ENCODE peak calls at places on chromosomes 7 and 10, in four cellular contexts. One of them, this sample, is unnamed.

GRCh38 chr7:158324397-158325360 is 262.9 kb downstream of the PTPRN2 start:
- DNase-seq in heart right ventricle: no peak
- DNase-seq in fibroblast of villous mesenchyme: no peak
- DNase-seq in nephron progenitor cell: no peak
- DNase-seq in this sample: no peak

GRCh38 chr10:60739581-60739980 is 38.7 kb upstream of the CDK1 start:
- DNase-seq in nephron progenitor cell: no peak
- DNase-seq in fibroblast of villous mesenchyme: peak
- DNase-seq in heart right ventricle: no peak
- DNase-seq in this sample: peak

GRCh38 chr10:119803264-119803663 is 69.4 kb downstream of the MCMBP start:
- DNase-seq in heart right ventricle: no peak
- DNase-seq in nephron progenitor cell: no peak
- DNase-seq in fibroblast of villous mesenchyme: peak
- DNase-seq in this sample: no peak

GRCh38 chr10:67017218-67017617 is 91.4 kb downstream of the LRRTM3 start:
- DNase-seq in nephron progenitor cell: no peak
- DNase-seq in fibroblast of villous mesenchyme: no peak
- DNase-seq in heart right ventricle: no peak
- DNase-seq in this sample: no peak

GRCh38 chr10:20355915-20356314 is 539.7 kb downstream of the PLXDC2 start:
- DNase-seq in nephron progenitor cell: no peak
- DNase-seq in fibroblast of villous mesenchyme: no peak
- DNase-seq in heart right ventricle: no peak
- DNase-seq in this sample: no peak

GRCh38 chr10:26380815-26381214 is 57.3 kb upstream of the APBB1IP start:
- DNase-seq in nephron progenitor cell: no peak
- DNase-seq in heart right ventricle: no peak
- DNase-seq in fibroblast of villous mesenchyme: no peak
- DNase-seq in this sample: no peak

GRCh38 chr7:2095533-2095932 is 137.2 kb downstream of the MAD1L1 start:
- DNase-seq in nephron progenitor cell: no peak
- DNase-seq in heart right ventricle: no peak
- DNase-seq in fibroblast of villous mesenchyme: no peak
- DNase-seq in this sample: no peak

GRCh38 chr10:124348801-124349200 is 69.9 kb downstream of the OAT start:
- DNase-seq in nephron progenitor cell: no peak
- DNase-seq in fibroblast of villous mesenchyme: no peak
- DNase-seq in heart right ventricle: no peak
- DNase-seq in this sample: no peak

GRCh38 chr10:35789996-35790395 is 147.9 kb upstream of the FZD8 start:
- DNase-seq in fibroblast of villous mesenchyme: peak
- DNase-seq in nephron progenitor cell: no peak
- DNase-seq in heart right ventricle: no peak
- DNase-seq in this sample: peak

GRCh38 chr7:2870471-2870941 is 26.4 kb upstream of the GNA12 start:
- DNase-seq in heart right ventricle: peak
- DNase-seq in fibroblast of villous mesenchyme: peak
- DNase-seq in nephron progenitor cell: peak
- DNase-seq in this sample: no peak

GRCh38 chr7:1691601-1692499 is 21.8 kb downstream of the ELFN1 start:
- DNase-seq in fibroblast of villous mesenchyme: no peak
- DNase-seq in heart right ventricle: peak
- DNase-seq in nephron progenitor cell: no peak
- DNase-seq in this sample: no peak

GRCh38 chr7:84847790-84848189 is 339.1 kb downstream of the SEMA3D start:
- DNase-seq in nephron progenitor cell: no peak
- DNase-seq in fibroblast of villous mesenchyme: no peak
- DNase-seq in heart right ventricle: no peak
- DNase-seq in this sample: no peak

GRCh38 chr10:69479241-69479730 is 28.0 kb downstream of the TSPAN15 start:
- DNase-seq in nephron progenitor cell: no peak
- DNase-seq in fibroblast of villous mesenchyme: no peak
- DNase-seq in heart right ventricle: peak
- DNase-seq in this sample: no peak

GRCh38 chr7:17633099-17633498 is 307.2 kb downstream of the SNX13 start:
- DNase-seq in heart right ventricle: no peak
- DNase-seq in nephron progenitor cell: no peak
- DNase-seq in fibroblast of villous mesenchyme: peak
- DNase-seq in this sample: no peak

GRCh38 chr7:106329971-106330733 is 45.4 kb upstream of the NAMPT start:
- DNase-seq in nephron progenitor cell: no peak
- DNase-seq in fibroblast of villous mesenchyme: peak
- DNase-seq in heart right ventricle: no peak
- DNase-seq in this sample: peak

GRCh38 chr7:135923700-135924261 is 53.4 kb downstream of the MTPN start:
- DNase-seq in nephron progenitor cell: no peak
- DNase-seq in heart right ventricle: no peak
- DNase-seq in fibroblast of villous mesenchyme: peak
- DNase-seq in this sample: peak

GRCh38 chr7:7100432-7100849 is 81.9 kb upstream of the C1GALT1 start:
- DNase-seq in nephron progenitor cell: no peak
- DNase-seq in heart right ventricle: no peak
- DNase-seq in fibroblast of villous mesenchyme: no peak
- DNase-seq in this sample: no peak

DNA sequence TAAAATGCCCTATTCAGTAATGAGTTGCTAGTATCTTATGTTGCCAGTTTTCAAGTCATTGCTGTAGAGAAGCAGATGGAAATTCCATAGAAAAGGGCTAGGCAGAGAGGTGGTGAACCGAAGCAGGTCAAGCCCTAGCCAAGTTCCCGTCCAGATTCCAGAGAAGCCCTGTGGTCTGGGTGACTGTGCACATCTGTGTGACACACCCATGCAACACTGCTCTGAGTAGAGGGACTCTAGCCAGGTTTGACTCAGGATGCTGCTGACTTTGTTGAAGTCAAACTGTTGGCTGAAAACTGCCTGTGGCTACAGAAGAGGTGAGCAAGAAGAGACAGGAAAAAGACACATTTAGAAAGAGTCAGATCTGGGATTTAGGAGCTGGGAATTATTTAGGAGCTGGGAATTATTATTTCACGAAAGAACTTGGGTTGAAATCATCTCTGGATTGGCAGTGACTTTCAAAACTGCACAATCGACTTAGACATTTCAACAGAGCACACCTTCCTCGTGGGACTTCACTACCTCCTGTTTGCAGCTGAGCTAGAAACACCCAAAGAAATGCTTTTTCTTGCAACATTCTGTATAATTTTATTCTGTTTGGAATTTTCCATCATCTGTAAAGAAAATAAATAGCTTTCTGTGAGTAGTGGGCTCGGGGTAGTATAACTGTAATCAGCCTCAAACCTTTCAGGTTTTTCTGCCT is 149.1 kb upstream of the PRKCQ start:
- DNase-seq in heart right ventricle: no peak
- DNase-seq in nephron progenitor cell: no peak
- DNase-seq in fibroblast of villous mesenchyme: peak
- DNase-seq in this sample: no peak
- TF ChIP-seq CTCF in heart right ventricle: no peak
- TF ChIP-seq CTCF in nephron progenitor cell: no peak
- TF ChIP-seq CTCF in fibroblast of villous mesenchyme: no peak
- TF ChIP-seq CTCF in this sample: no peak

GRCh38 chr7:94276046-94276445 is 118.6 kb upstream of the COL1A2 start:
- DNase-seq in heart right ventricle: no peak
- DNase-seq in fibroblast of villous mesenchyme: no peak
- DNase-seq in nephron progenitor cell: no peak
- DNase-seq in this sample: no peak

GRCh38 chr7:94272821-94273583 is 121.7 kb upstream of the COL1A2 start:
- DNase-seq in heart right ventricle: no peak
- DNase-seq in nephron progenitor cell: no peak
- DNase-seq in fibroblast of villous mesenchyme: no peak
- DNase-seq in this sample: no peak

GRCh38 chr7:94277236-94277635 is 117.5 kb upstream of the COL1A2 start:
- DNase-seq in fibroblast of villous mesenchyme: no peak
- DNase-seq in nephron progenitor cell: no peak
- DNase-seq in heart right ventricle: no peak
- DNase-seq in this sample: no peak

GRCh38 chr7:94274828-94275227 is 119.9 kb upstream of the COL1A2 start:
- DNase-seq in fibroblast of villous mesenchyme: no peak
- DNase-seq in nephron progenitor cell: no peak
- DNase-seq in heart right ventricle: no peak
- DNase-seq in this sample: no peak

DNA sequence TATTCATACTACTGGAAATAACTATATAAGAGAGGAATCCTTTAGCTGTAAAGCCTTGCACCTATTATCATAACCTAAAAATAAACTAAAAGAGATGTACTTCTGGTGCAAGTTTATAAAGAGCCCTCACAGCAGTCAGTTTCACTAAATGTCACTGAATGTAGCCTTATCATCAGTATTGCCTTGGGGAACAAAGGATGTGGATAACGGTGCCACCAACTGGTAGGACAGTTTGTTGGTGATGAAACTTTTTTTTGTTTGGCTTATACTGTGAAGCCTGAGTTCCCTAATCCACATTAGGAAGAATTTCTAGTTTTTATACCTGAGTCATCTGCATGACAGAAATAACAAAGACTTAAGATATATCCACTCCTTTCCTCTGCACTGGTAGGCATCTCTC is 117.9 kb upstream of the COL1A2 start:
- DNase-seq in fibroblast of villous mesenchyme: no peak
- DNase-seq in nephron progenitor cell: no peak
- DNase-seq in heart right ventricle: no peak
- DNase-seq in this sample: no peak
- TF ChIP-seq CTCF in fibroblast of villous mesenchyme: peak
- TF ChIP-seq CTCF in nephron progenitor cell: no peak
- TF ChIP-seq CTCF in heart right ventricle: peak
- TF ChIP-seq CTCF in this sample: peak

DNA sequence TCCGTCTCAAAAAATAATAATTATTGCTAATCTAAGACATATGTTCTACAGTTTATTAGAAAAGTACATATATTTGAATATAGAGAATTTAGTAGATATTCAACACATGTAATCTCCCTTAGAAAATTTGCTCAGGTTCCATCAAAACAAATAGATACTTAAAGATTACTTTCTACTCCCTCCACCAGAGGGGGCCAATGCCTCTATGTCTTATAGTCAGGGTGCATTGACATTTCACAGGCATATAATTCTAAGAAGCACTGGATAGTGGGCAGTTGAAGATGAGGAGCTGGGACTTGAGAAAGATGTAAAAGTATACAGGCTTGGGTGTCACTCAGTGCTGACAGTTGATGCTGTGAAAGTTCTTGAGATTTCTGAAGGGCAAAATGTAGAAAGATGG is 301.6 kb upstream of the HPS1 start:
- DNase-seq in fibroblast of villous mesenchyme: peak
- DNase-seq in nephron progenitor cell: peak
- DNase-seq in heart right ventricle: no peak
- DNase-seq in this sample: no peak
- TF ChIP-seq CTCF in fibroblast of villous mesenchyme: peak
- TF ChIP-seq CTCF in nephron progenitor cell: peak
- TF ChIP-seq CTCF in heart right ventricle: no peak
- TF ChIP-seq CTCF in this sample: peak

GRCh38 chr7:57305192-57305748 is 144.7 kb upstream of the ZNF716 start:
- DNase-seq in nephron progenitor cell: no peak
- DNase-seq in fibroblast of villous mesenchyme: no peak
- DNase-seq in heart right ventricle: no peak
- DNase-seq in this sample: no peak
- TF ChIP-seq CTCF in nephron progenitor cell: no peak
- TF ChIP-seq CTCF in fibroblast of villous mesenchyme: peak
- TF ChIP-seq CTCF in heart right ventricle: peak
- TF ChIP-seq CTCF in this sample: no peak

GRCh38 chr7:154777023-154777422 is 225.9 kb downstream of the PAXIP1 start:
- DNase-seq in fibroblast of villous mesenchyme: no peak
- DNase-seq in heart right ventricle: no peak
- DNase-seq in nephron progenitor cell: no peak
- DNase-seq in this sample: no peak
- TF ChIP-seq CTCF in fibroblast of villous mesenchyme: no peak
- TF ChIP-seq CTCF in heart right ventricle: no peak
- TF ChIP-seq CTCF in nephron progenitor cell: no peak
- TF ChIP-seq CTCF in this sample: no peak

GRCh38 chr10:52949899-52950298 is 177.3 kb upstream of the MBL2 start:
- DNase-seq in fibroblast of villous mesenchyme: no peak
- DNase-seq in heart right ventricle: no peak
- DNase-seq in nephron progenitor cell: no peak
- DNase-seq in this sample: no peak
- TF ChIP-seq CTCF in fibroblast of villous mesenchyme: no peak
- TF ChIP-seq CTCF in heart right ventricle: no peak
- TF ChIP-seq CTCF in nephron progenitor cell: no peak
- TF ChIP-seq CTCF in this sample: no peak

GRCh38 chr10:75034714-75035258 is 76.7 kb upstream of the SAMD8 start:
- DNase-seq in nephron progenitor cell: no peak
- DNase-seq in fibroblast of villous mesenchyme: no peak
- DNase-seq in heart right ventricle: no peak
- DNase-seq in this sample: no peak
- TF ChIP-seq CTCF in nephron progenitor cell: no peak
- TF ChIP-seq CTCF in fibroblast of villous mesenchyme: no peak
- TF ChIP-seq CTCF in heart right ventricle: no peak
- TF ChIP-seq CTCF in this sample: no peak

GRCh38 chr10:4470231-4470840 is 355.7 kb upstream of the AKR1E2 start:
- DNase-seq in heart right ventricle: no peak
- DNase-seq in nephron progenitor cell: no peak
- DNase-seq in fibroblast of villous mesenchyme: peak
- DNase-seq in this sample: peak
- TF ChIP-seq CTCF in heart right ventricle: no peak
- TF ChIP-seq CTCF in nephron progenitor cell: no peak
- TF ChIP-seq CTCF in fibroblast of villous mesenchyme: no peak
- TF ChIP-seq CTCF in this sample: no peak